ENCODE peak calls at places on chromosomes 16 and 17, in five cellular contexts. C, B, P, V and N are unnamed samples.

GRCh38 chr17:145671-146541 is 8.5 kb downstream of the SCGB1C2 start:
- DNase-seq in C (no peak), B (no peak), P (no peak), V (no peak), N (no peak)

GRCh38 chr17:29590261-29590978 is 972 bp upstream of the GIT1 start:
- DNase-seq in C (peak; percentile 18), B (no peak), P (no peak), V (peak; percentile 87), N (peak; percentile 63)

GRCh38 chr17:47776330-47777197 is 43.5 kb downstream of the TBX21 start:
- DNase-seq in C (peak; percentile 93), B (no peak), P (peak; percentile 50), V (peak; percentile 51), N (peak; percentile 70)

GRCh38 chr17:76543482-76544122 is 3.8 kb downstream of the PRCD start:
- DNase-seq in C (no peak), B (no peak), P (no peak), V (no peak), N (peak; percentile 98)

GRCh38 chr17:73064084-73064938 is 28.2 kb downstream of the SLC39A11 start:
- DNase-seq in C (no peak), B (no peak), P (no peak), V (no peak), N (peak; percentile 59)

GRCh38 chr16:18839555-18839954 is 38.2 kb upstream of the ARL6IP1 start:
- DNase-seq in C (no peak), B (no peak), P (no peak), V (no peak), N (no peak)

GRCh38 chr16:85498607-85499006 is 114.5 kb upstream of the GSE1 start:
- DNase-seq in C (no peak), B (peak; percentile 66), P (no peak), V (no peak), N (no peak)

GRCh38 chr16:56814537-56815432 is 50.2 kb upstream of the SLC12A3 start:
- DNase-seq in C (no peak), B (no peak), P (peak; percentile 48), V (no peak), N (no peak)

GRCh38 chr17:76155988-76156661 is 15.1 kb upstream of the FOXJ1 start:
- DNase-seq in C (no peak), B (no peak), P (no peak), V (no peak), N (no peak)

GRCh38 chr16:21197115-21197514 is 14.3 kb downstream of the ZP2 start:
- DNase-seq in C (no peak), B (no peak), P (no peak), V (no peak), N (no peak)

GRCh38 chr16:89495121-89495520 is 4.8 kb upstream of the ANKRD11 start:
- DNase-seq in C (no peak), B (no peak), P (peak; percentile 36), V (no peak), N (no peak)

GRCh38 chr17:13306310-13306962 is 288.6 kb upstream of the ELAC2 start:
- DNase-seq in C (no peak), B (no peak), P (peak; percentile 67), V (peak; percentile 56), N (peak; percentile 87)

GRCh38 chr17:66276328-66276937 is 26.0 kb upstream of the PRKCA start:
- DNase-seq in C (no peak), B (no peak), P (peak; percentile 63), V (no peak), N (peak; percentile 33)

GRCh38 chr17:40707720-40708119 is 4.2 kb upstream of the KRT24 start:
- DNase-seq in C (no peak), B (no peak), P (peak; percentile 32), V (no peak), N (no peak)

GRCh38 chr17:5695480-5695879 is 111.2 kb upstream of the NLRP1 start:
- DNase-seq in C (no peak), B (no peak), P (no peak), V (no peak), N (no peak)

GRCh38 chr17:79050591-79050990 is 24.0 kb upstream of the ENGASE start:
- DNase-seq in C (no peak), B (no peak), P (no peak), V (no peak), N (no peak)

GRCh38 chr17:29168079-29168758 is 12.0 kb downstream of the MYO18A start:
- DNase-seq in C (no peak), B (no peak), P (no peak), V (no peak), N (no peak)

GRCh38 chr17:79180358-79181005 is 105.9 kb downstream of the ENGASE start:
- DNase-seq in C (no peak), B (no peak), P (no peak), V (no peak), N (no peak)

GRCh38 chr17:67974186-67974585 is 22.1 kb downstream of the C17orf58 start:
- DNase-seq in C (no peak), B (no peak), P (no peak), V (no peak), N (no peak)

GRCh38 chr16:50275428-50276127 is 9.2 kb downstream of the ADCY7 start:
- DNase-seq in C (no peak), B (no peak), P (no peak), V (no peak), N (no peak)

GRCh38 chr17:78607061-78607460 is 29.9 kb upstream of the DNAH17 start:
- DNase-seq in C (no peak), B (no peak), P (no peak), V (no peak), N (no peak)

GRCh38 chr16:81070979-81071378 is 6.1 kb downstream of the C16orf46 start:
- DNase-seq in C (no peak), B (no peak), P (no peak), V (no peak), N (no peak)

GRCh38 chr16:4461250-4462085 is 13.0 kb downstream of the NMRAL1 start:
- DNase-seq in C (no peak), B (no peak), P (no peak), V (peak; percentile 37), N (no peak)

GRCh38 chr16:85302018-85302847 is 190.0 kb upstream of the CIBAR2 start:
- DNase-seq in C (no peak), B (no peak), P (peak; percentile 20), V (peak; percentile 31), N (no peak)

GRCh38 chr16:12794486-12795399 is 8.9 kb downstream of the CPPED1 start:
- DNase-seq in C (no peak), B (no peak), P (no peak), V (no peak), N (no peak)

GRCh38 chr17:29615492-29616299 is 7.0 kb downstream of the CORO6 start:
- DNase-seq in C (no peak), B (peak; percentile 68), P (no peak), V (peak; percentile 94), N (no peak)

GRCh38 chr17:58330997-58331814 is 2.6 kb upstream of the TSPOAP1 start:
- DNase-seq in C (no peak), B (peak; percentile 65), P (no peak), V (no peak), N (no peak)

GRCh38 chr17:30218689-30219266 is 16.7 kb downstream of the SLC6A4 start:
- DNase-seq in C (no peak), B (no peak), P (no peak), V (no peak), N (no peak)

GRCh38 chr17:29617125-29617480 is 5.6 kb downstream of the CORO6 start:
- DNase-seq in C (no peak), B (peak; percentile 82), P (no peak), V (peak; percentile 93), N (no peak)

GRCh38 chr16:15952265-15952711 is 2.9 kb downstream of the ABCC1 start:
- DNase-seq in C (no peak), B (peak; percentile 14), P (no peak), V (no peak), N (no peak)

GRCh38 chr16:77780378-77780837 is 8.0 kb upstream of the VAT1L start:
- DNase-seq in C (no peak), B (no peak), P (peak; percentile 29), V (no peak), N (no peak)

GRCh38 chr17:72466199-72466598 is 345.4 kb downstream of the SOX9 start:
- DNase-seq in C (no peak), B (no peak), P (peak; percentile 88), V (no peak), N (no peak)